ENCODE peak calls at places on chromosomes 7 and 10, in ten cellular contexts. T is CD8-positive, alpha-beta T cell; S is fibroblast of lung; Y is cardiac fibroblast; W is small intestine; G is lower leg skin; X is psoas muscle; U is WERI-Rb-1; L is choroid plexus epithelial cell; B is Caco-2. H is an unnamed sample.

GRCh38 chr10:36808625-36809362 is 316.6 kb upstream of the ANKRD30A start:
- DNase-seq in G (no peak), U (no peak), X (no peak), T (no peak), Y (peak; percentile 6), S (peak; percentile 0), B (no peak), L (peak; percentile 5), W (no peak), H (no peak)

GRCh38 chr7:31883761-31884164 is 186.4 kb downstream of the PDE1C start:
- DNase-seq in U (no peak), G (no peak), Y (peak; percentile 76), S (peak; percentile 83), T (no peak), L (peak; percentile 29), B (no peak), X (no peak), W (no peak), H (no peak)

GRCh38 chr7:114988755-114989154 is 66.9 kb downstream of the MDFIC start:
- DNase-seq in T (no peak), X (peak; percentile 64), B (no peak), G (peak; percentile 82), U (no peak), Y (peak; percentile 62), W (no peak), S (peak; percentile 81), L (peak; percentile 73), H (no peak)

GRCh38 chr7:79063019-79063698 is 390.3 kb downstream of the MAGI2 start:
- DNase-seq in Y (peak; percentile 3), G (no peak), S (peak; percentile 5), W (no peak), T (no peak), X (no peak), L (no peak), U (no peak), B (no peak), H (no peak)

GRCh38 chr10:130190065-130190736 is 54.0 kb downstream of the GLRX3 start:
- DNase-seq in W (peak; percentile 87), G (peak; percentile 96), T (peak; percentile 86), S (peak; percentile 81), L (peak; percentile 87), X (peak; percentile 94), B (peak; percentile 84), U (peak; percentile 82), Y (peak; percentile 84), H (peak; percentile 13)

GRCh38 chr7:123769371-123769770 is 20.6 kb upstream of the WASL start:
- DNase-seq in G (no peak), T (no peak), W (no peak), X (no peak), B (no peak), U (no peak), L (peak; percentile 54), Y (peak; percentile 77), S (peak; percentile 70), H (no peak)

GRCh38 chr7:1531979-1532455 is 1.5 kb downstream of the MAFK start:
- DNase-seq in S (no peak), Y (no peak), W (no peak), U (no peak), X (no peak), T (no peak), L (peak; percentile 35), B (no peak), G (peak; percentile 88), H (no peak)

GRCh38 chr7:124702385-124702784 is 63.2 kb downstream of the GPR37 start:
- DNase-seq in Y (no peak), T (no peak), S (peak; percentile 49), L (no peak), U (no peak), W (no peak), G (no peak), X (no peak), B (no peak), H (no peak)

GRCh38 chr10:29657719-29658274 is 23.0 kb upstream of the SVIL start:
- DNase-seq in W (no peak), S (peak; percentile 54), B (no peak), X (no peak), G (no peak), T (no peak), Y (no peak), U (no peak), L (no peak), H (no peak)

GRCh38 chr10:95295031-95295755 is 4.4 kb upstream of the PDLIM1 start:
- DNase-seq in S (peak; percentile 75), B (no peak), U (peak; percentile 28), G (peak; percentile 92), X (peak; percentile 77), W (peak; percentile 70), T (peak; percentile 10), L (peak; percentile 75), Y (peak; percentile 51), H (peak; percentile 97)

GRCh38 chr7:113015038-113015645 is 71.5 kb downstream of the GPR85 start:
- DNase-seq in T (no peak), W (peak; percentile 6), L (peak; percentile 77), U (no peak), B (no peak), G (no peak), X (no peak), Y (peak; percentile 69), S (peak; percentile 18), H (no peak)

GRCh38 chr10:131896403-131896802 is 4.4 kb upstream of the PPP2R2D start:
- DNase-seq in G (no peak), L (no peak), S (no peak), W (no peak), X (no peak), T (peak; percentile 30), Y (no peak), B (no peak), U (no peak), H (no peak)

GRCh38 chr7:140562921-140563600 is 77.6 kb downstream of the DENND2A start:
- DNase-seq in T (no peak), G (no peak), X (no peak), Y (no peak), L (no peak), W (no peak), S (peak; percentile 64), U (no peak), B (no peak), H (no peak)

GRCh38 chr7:34107306-34107705 is 202.0 kb downstream of the BMPER start:
- DNase-seq in X (no peak), G (no peak), Y (peak; percentile 89), U (no peak), T (no peak), L (peak; percentile 59), W (no peak), B (no peak), S (peak; percentile 80), H (no peak)

GRCh38 chr7:157022681-157023588 is 12.5 kb upstream of the MNX1 start:
- DNase-seq in S (no peak), L (no peak), W (peak; percentile 45), B (peak; percentile 49), Y (no peak), U (peak; percentile 86), T (no peak), G (peak; percentile 52), X (no peak), H (no peak)
- H3K4me3 ChIP-seq in S (no peak overlapping the region), L (no peak overlapping the region), W (no peak overlapping the region), B (no peak overlapping the region), Y (no peak overlapping the region), U (no peak overlapping the region), T (no peak overlapping the region), G (no peak overlapping the region), X (no peak overlapping the region), H (no peak overlapping the region)

DNA sequence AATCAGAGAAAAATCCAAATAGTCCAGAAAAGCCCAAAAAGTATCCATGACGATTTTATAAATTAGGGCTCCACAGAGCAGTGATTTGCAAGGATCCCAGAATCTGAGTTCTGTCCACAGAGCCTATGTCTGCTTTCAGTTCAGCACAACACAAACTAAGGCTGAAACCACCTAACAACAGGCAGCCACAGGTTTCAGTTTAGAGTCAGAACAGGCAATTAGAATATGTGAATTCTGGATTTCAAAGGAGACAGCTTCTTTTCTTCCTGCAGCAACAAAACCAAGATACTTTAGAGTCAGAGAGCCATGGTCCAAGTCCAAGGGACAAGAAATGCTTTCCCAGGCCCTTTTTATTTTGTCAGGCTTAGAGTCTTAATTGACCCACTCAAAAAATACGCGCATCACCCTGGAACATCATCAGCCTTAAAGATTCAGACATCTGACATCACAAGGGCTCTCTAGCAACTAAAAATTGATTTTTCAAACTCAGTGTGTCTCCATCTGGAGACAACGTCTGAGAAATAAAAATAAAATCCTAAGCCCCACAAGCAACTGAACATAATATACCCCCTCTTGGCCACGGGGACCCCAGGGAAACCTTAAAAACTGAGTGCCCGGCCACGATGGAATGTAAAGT is 23.7 kb downstream of the IFIT3 start:
- DNase-seq in G (no peak), X (no peak), B (no peak), S (peak; percentile 50), U (no peak), T (no peak), W (peak; percentile 37), L (peak; percentile 70), Y (no peak), H (no peak)
- H3K4me3 ChIP-seq in G (no peak overlapping the region), X (no peak overlapping the region), B (no peak overlapping the region), S (no peak overlapping the region), U (no peak overlapping the region), T (no peak overlapping the region), W (no peak overlapping the region), L (no peak overlapping the region), Y (no peak overlapping the region), H (no peak overlapping the region)

DNA sequence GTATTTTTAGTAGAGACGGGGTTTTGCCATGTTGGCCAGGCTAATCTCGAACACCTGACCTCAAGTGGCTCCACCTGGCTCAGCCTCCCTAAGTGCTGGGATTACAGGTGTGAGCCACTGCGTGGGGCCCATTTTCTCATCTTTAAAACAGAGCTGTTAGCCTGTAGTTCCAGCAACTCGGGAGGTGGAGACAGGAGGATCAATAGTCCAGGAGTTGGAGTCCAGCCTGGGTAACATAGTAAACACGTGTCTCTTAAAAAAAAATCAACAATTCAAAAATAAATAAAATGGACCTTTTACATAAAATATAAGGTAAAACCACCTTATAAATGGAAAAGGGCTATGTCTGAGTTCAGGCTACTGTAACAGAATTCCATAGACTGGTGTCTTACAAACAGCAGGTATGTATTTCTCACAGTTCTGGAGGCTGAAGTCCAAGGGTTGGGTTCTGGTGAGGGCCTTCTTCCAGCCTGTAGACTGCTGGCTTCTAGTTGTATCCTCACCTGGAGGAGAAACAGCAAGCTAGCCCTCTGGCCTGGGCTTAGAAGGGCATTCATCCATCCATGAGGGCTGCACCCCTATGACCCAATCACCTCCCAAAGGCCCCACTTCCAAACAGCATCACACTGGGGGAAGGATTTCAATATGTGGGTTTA is 7.0 kb upstream of the PVRIG start:
- DNase-seq in S (no peak), U (no peak), T (no peak), X (no peak), W (peak; percentile 75), Y (no peak), L (no peak), G (no peak), B (no peak), H (no peak)
- H3K4me3 ChIP-seq in S (no peak overlapping the region), U (no peak overlapping the region), T (no peak overlapping the region), X (no peak overlapping the region), W (no peak overlapping the region), Y (no peak overlapping the region), L (no peak overlapping the region), G (no peak overlapping the region), B (no peak overlapping the region), H (no peak overlapping the region)

DNA sequence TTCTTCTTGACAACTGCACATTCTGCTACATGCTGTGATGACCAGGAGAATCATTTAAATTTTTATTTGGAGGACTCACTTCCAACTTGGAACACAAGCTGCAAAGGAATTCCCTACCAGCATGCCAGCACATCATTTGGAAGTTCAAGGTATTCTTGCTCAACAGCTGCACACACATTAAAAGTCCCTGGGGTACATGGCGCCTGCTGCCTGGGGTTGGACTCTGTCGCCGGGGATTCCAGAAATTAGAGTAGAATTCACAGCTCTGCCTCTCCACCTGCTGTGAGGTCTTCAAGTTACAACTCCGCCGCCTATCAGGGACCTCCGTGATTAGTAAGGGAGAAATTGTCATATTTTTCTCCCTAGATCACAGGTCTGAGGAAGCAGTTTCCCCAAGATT is 1.1 kb downstream of the ZNF32 start:
- DNase-seq in S (no peak), Y (no peak), U (no peak), B (no peak), G (no peak), W (no peak), T (no peak), X (no peak), L (no peak), H (no peak)
- H3K4me3 ChIP-seq in S (peak overlapping the region; percentile 82), Y (no peak overlapping the region), U (peak overlapping the region; percentile 83), B (peak overlapping the region; percentile 81), G (no peak overlapping the region), W (no peak overlapping the region), T (peak overlapping the region; percentile 92), X (peak overlapping the region; percentile 92), L (no peak overlapping the region), H (peak overlapping the region; percentile 80)